ENCODE peak calls at places on chromosomes 6 and 20, in four cellular contexts. E is GM12878, D is NCI-H146, I is Right ventricle myocardium inferior. F is an unnamed sample.

GRCh38 chr6:47180633-47181032 is 129.1 kb downstream of the TNFRSF21 start:
- DNase-seq in D (no peak), E (no peak), I (no peak), F (peak; percentile 80)

GRCh38 chr6:10383312-10384063 is 31.4 kb downstream of the TFAP2A start:
- DNase-seq in D (no peak), E (no peak), I (no peak), F (no peak)

GRCh38 chr6:28558629-28559028 is 32.9 kb downstream of the GPX5 start:
- DNase-seq in I (no peak), D (no peak), E (no peak), F (no peak)

GRCh38 chr6:77463308-77463880 is at the start of gene HTR1B:
- DNase-seq in D (peak; percentile 39), E (no peak), I (no peak), F (peak; percentile 51)

GRCh38 chr20:35662541-35662940 is 2.2 kb downstream of the CPNE1 start:
- DNase-seq in D (no peak), I (no peak), E (no peak), F (no peak)

GRCh38 chr6:149320745-149321240 is 3.3 kb downstream of the TAB2 start:
- DNase-seq in I (no peak), D (no peak), E (no peak), F (no peak)

GRCh38 chr20:46634528-46634927 is 16.7 kb downstream of the SLC13A3 start:
- DNase-seq in E (no peak), I (no peak), D (no peak), F (no peak)

GRCh38 chr20:56257604-56258003 is 9.1 kb downstream of the MC3R start:
- DNase-seq in I (no peak), E (no peak), D (no peak), F (no peak)

GRCh38 chr6:45483021-45483420 is 105.3 kb upstream of the SUPT3H start:
- DNase-seq in I (no peak), E (no peak), D (no peak), F (no peak)